ENCODE peak calls at places on chromosome 12, in nine cellular contexts. One of them, this sample, is unnamed.

GRCh38 chr12:19440019-19440858 is 947 bp downstream of the AEBP2 start:
- DNase-seq in transverse colon: peak; percentile 57
- DNase-seq in upper lobe of right lung: peak; percentile 78
- DNase-seq in H9: peak; percentile 61
- DNase-seq in psoas muscle: peak; percentile 75
- DNase-seq in GM23338: peak; percentile 82
- DNase-seq in heart right ventricle: peak; percentile 49
- DNase-seq in pancreas: peak; percentile 50
- DNase-seq in Panc1: no peak
- DNase-seq in this sample: peak; percentile 47

GRCh38 chr12:49233842-49234526 is 30.9 kb upstream of the TUBA1C start:
- DNase-seq in psoas muscle: peak; percentile 68
- DNase-seq in upper lobe of right lung: peak; percentile 88
- DNase-seq in GM23338: peak; percentile 31
- DNase-seq in pancreas: peak; percentile 56
- DNase-seq in heart right ventricle: peak; percentile 38
- DNase-seq in transverse colon: peak; percentile 37
- DNase-seq in Panc1: no peak
- DNase-seq in H9: peak; percentile 67
- DNase-seq in this sample: no peak

GRCh38 chr12:18752947-18753346 is 15.0 kb downstream of the CAPZA3 start:
- DNase-seq in pancreas: no peak
- DNase-seq in Panc1: no peak
- DNase-seq in upper lobe of right lung: no peak
- DNase-seq in psoas muscle: no peak
- DNase-seq in heart right ventricle: no peak
- DNase-seq in transverse colon: no peak
- DNase-seq in H9: peak; percentile 56
- DNase-seq in GM23338: peak; percentile 53
- DNase-seq in this sample: no peak

GRCh38 chr12:11967356-11968040 is 103.2 kb upstream of the BCL2L14 start:
- DNase-seq in upper lobe of right lung: no peak
- DNase-seq in pancreas: no peak
- DNase-seq in psoas muscle: no peak
- DNase-seq in transverse colon: no peak
- DNase-seq in heart right ventricle: no peak
- DNase-seq in GM23338: no peak
- DNase-seq in H9: no peak
- DNase-seq in Panc1: no peak
- DNase-seq in this sample: no peak

GRCh38 chr12:89863968-89864367 is 155.3 kb upstream of the ATP2B1 start:
- DNase-seq in upper lobe of right lung: no peak
- DNase-seq in psoas muscle: no peak
- DNase-seq in Panc1: no peak
- DNase-seq in H9: no peak
- DNase-seq in pancreas: no peak
- DNase-seq in GM23338: peak; percentile 61
- DNase-seq in transverse colon: no peak
- DNase-seq in heart right ventricle: no peak
- DNase-seq in this sample: no peak

GRCh38 chr12:55624056-55624455 is 12.6 kb upstream of the OR10P1 start:
- DNase-seq in psoas muscle: no peak
- DNase-seq in pancreas: no peak
- DNase-seq in Panc1: no peak
- DNase-seq in upper lobe of right lung: no peak
- DNase-seq in heart right ventricle: no peak
- DNase-seq in H9: no peak
- DNase-seq in GM23338: no peak
- DNase-seq in transverse colon: no peak
- DNase-seq in this sample: no peak

GRCh38 chr12:27434673-27435565 is 11.6 kb upstream of the SMCO2 start:
- DNase-seq in heart right ventricle: no peak
- DNase-seq in H9: no peak
- DNase-seq in transverse colon: no peak
- DNase-seq in upper lobe of right lung: no peak
- DNase-seq in GM23338: peak; percentile 12
- DNase-seq in Panc1: no peak
- DNase-seq in pancreas: no peak
- DNase-seq in psoas muscle: no peak
- DNase-seq in this sample: no peak

GRCh38 chr12:68435816-68436215 is 103.7 kb upstream of the MDM1 start:
- DNase-seq in psoas muscle: no peak
- DNase-seq in H9: no peak
- DNase-seq in upper lobe of right lung: no peak
- DNase-seq in transverse colon: no peak
- DNase-seq in pancreas: no peak
- DNase-seq in GM23338: no peak
- DNase-seq in Panc1: no peak
- DNase-seq in heart right ventricle: no peak
- DNase-seq in this sample: no peak

GRCh38 chr12:111067498-111067897 is 147.1 kb upstream of the MYL2 start:
- DNase-seq in upper lobe of right lung: peak; percentile 8
- DNase-seq in GM23338: no peak
- DNase-seq in H9: no peak
- DNase-seq in pancreas: no peak
- DNase-seq in Panc1: no peak
- DNase-seq in heart right ventricle: no peak
- DNase-seq in transverse colon: no peak
- DNase-seq in psoas muscle: no peak
- DNase-seq in this sample: no peak

GRCh38 chr12:113333111-113333750 is 1.7 kb downstream of the SLC8B1 start:
- DNase-seq in transverse colon: no peak
- DNase-seq in psoas muscle: no peak
- DNase-seq in GM23338: no peak
- DNase-seq in Panc1: no peak
- DNase-seq in pancreas: no peak
- DNase-seq in heart right ventricle: no peak
- DNase-seq in upper lobe of right lung: no peak
- DNase-seq in H9: no peak
- DNase-seq in this sample: no peak

GRCh38 chr12:27870939-27871338 is 90.9 kb upstream of the MANSC4 start:
- DNase-seq in psoas muscle: no peak
- DNase-seq in H9: no peak
- DNase-seq in pancreas: no peak
- DNase-seq in GM23338: no peak
- DNase-seq in heart right ventricle: no peak
- DNase-seq in transverse colon: no peak
- DNase-seq in Panc1: no peak
- DNase-seq in upper lobe of right lung: no peak
- DNase-seq in this sample: no peak

GRCh38 chr12:48946206-48946605 is 11.1 kb downstream of the ARF3 start:
- DNase-seq in pancreas: no peak
- DNase-seq in psoas muscle: no peak
- DNase-seq in H9: no peak
- DNase-seq in transverse colon: no peak
- DNase-seq in heart right ventricle: no peak
- DNase-seq in upper lobe of right lung: no peak
- DNase-seq in GM23338: no peak
- DNase-seq in Panc1: no peak
- DNase-seq in this sample: no peak

GRCh38 chr12:52389313-52390207 is 4.1 kb upstream of the KRT84 start:
- DNase-seq in pancreas: no peak
- DNase-seq in heart right ventricle: no peak
- DNase-seq in psoas muscle: no peak
- DNase-seq in Panc1: no peak
- DNase-seq in upper lobe of right lung: peak; percentile 53
- DNase-seq in GM23338: peak; percentile 23
- DNase-seq in H9: peak; percentile 62
- DNase-seq in transverse colon: no peak
- DNase-seq in this sample: no peak

GRCh38 chr12:76558684-76559276 is 791 bp downstream of the OSBPL8 start:
- DNase-seq in H9: peak; percentile 57
- DNase-seq in Panc1: no peak
- DNase-seq in heart right ventricle: peak; percentile 58
- DNase-seq in GM23338: peak; percentile 60
- DNase-seq in pancreas: peak; percentile 53
- DNase-seq in upper lobe of right lung: peak; percentile 82
- DNase-seq in psoas muscle: peak; percentile 76
- DNase-seq in transverse colon: peak; percentile 74
- DNase-seq in this sample: peak; percentile 34

GRCh38 chr12:46549527-46550265 is 177.1 kb upstream of the SLC38A2 start:
- DNase-seq in GM23338: no peak
- DNase-seq in Panc1: no peak
- DNase-seq in transverse colon: no peak
- DNase-seq in upper lobe of right lung: no peak
- DNase-seq in pancreas: no peak
- DNase-seq in H9: no peak
- DNase-seq in heart right ventricle: no peak
- DNase-seq in psoas muscle: no peak
- DNase-seq in this sample: no peak

GRCh38 chr12:46786774-46787173 is 39.0 kb downstream of the SLC38A4 start:
- DNase-seq in GM23338: no peak
- DNase-seq in Panc1: no peak
- DNase-seq in pancreas: no peak
- DNase-seq in heart right ventricle: no peak
- DNase-seq in H9: no peak
- DNase-seq in psoas muscle: no peak
- DNase-seq in transverse colon: no peak
- DNase-seq in upper lobe of right lung: no peak
- DNase-seq in this sample: no peak

GRCh38 chr12:49043241-49043640 is 17.4 kb downstream of the KMT2D start:
- DNase-seq in heart right ventricle: no peak
- DNase-seq in transverse colon: no peak
- DNase-seq in pancreas: no peak
- DNase-seq in upper lobe of right lung: no peak
- DNase-seq in Panc1: no peak
- DNase-seq in GM23338: no peak
- DNase-seq in H9: no peak
- DNase-seq in psoas muscle: no peak
- DNase-seq in this sample: no peak

GRCh38 chr12:42213954-42214426 is 24.1 kb downstream of the YAF2 start:
- DNase-seq in H9: no peak
- DNase-seq in Panc1: no peak
- DNase-seq in pancreas: peak; percentile 55
- DNase-seq in heart right ventricle: peak; percentile 35
- DNase-seq in upper lobe of right lung: peak; percentile 72
- DNase-seq in psoas muscle: no peak
- DNase-seq in transverse colon: peak; percentile 12
- DNase-seq in GM23338: no peak
- DNase-seq in this sample: no peak

GRCh38 chr12:89140580-89141236 is 211.6 kb downstream of the DUSP6 start:
- DNase-seq in Panc1: no peak
- DNase-seq in heart right ventricle: peak; percentile 56
- DNase-seq in transverse colon: no peak
- DNase-seq in GM23338: no peak
- DNase-seq in H9: no peak
- DNase-seq in pancreas: no peak
- DNase-seq in psoas muscle: peak; percentile 86
- DNase-seq in upper lobe of right lung: no peak
- DNase-seq in this sample: no peak

GRCh38 chr12:59600174-59600573 is 4.3 kb downstream of the SLC16A7 start:
- DNase-seq in transverse colon: no peak
- DNase-seq in pancreas: no peak
- DNase-seq in heart right ventricle: no peak
- DNase-seq in GM23338: no peak
- DNase-seq in H9: no peak
- DNase-seq in psoas muscle: no peak
- DNase-seq in upper lobe of right lung: no peak
- DNase-seq in Panc1: no peak
- DNase-seq in this sample: no peak

GRCh38 chr12:112891093-112892024 is 15.4 kb upstream of the OAS1 start:
- DNase-seq in pancreas: no peak
- DNase-seq in transverse colon: no peak
- DNase-seq in H9: no peak
- DNase-seq in upper lobe of right lung: no peak
- DNase-seq in psoas muscle: no peak
- DNase-seq in Panc1: no peak
- DNase-seq in heart right ventricle: no peak
- DNase-seq in GM23338: no peak
- DNase-seq in this sample: no peak

GRCh38 chr12:89649820-89650219 is 58.8 kb downstream of the ATP2B1 start:
- DNase-seq in upper lobe of right lung: no peak
- DNase-seq in Panc1: no peak
- DNase-seq in transverse colon: no peak
- DNase-seq in H9: no peak
- DNase-seq in heart right ventricle: no peak
- DNase-seq in pancreas: no peak
- DNase-seq in GM23338: no peak
- DNase-seq in psoas muscle: no peak
- DNase-seq in this sample: no peak

GRCh38 chr12:25940886-25941285 is 17.6 kb upstream of the RASSF8 start:
- DNase-seq in pancreas: no peak
- DNase-seq in H9: no peak
- DNase-seq in transverse colon: no peak
- DNase-seq in Panc1: no peak
- DNase-seq in heart right ventricle: no peak
- DNase-seq in GM23338: no peak
- DNase-seq in psoas muscle: no peak
- DNase-seq in upper lobe of right lung: no peak
- DNase-seq in this sample: no peak
- TF ChIP-seq CTCF in pancreas: no peak
- TF ChIP-seq CTCF in H9: no peak
- TF ChIP-seq CTCF in transverse colon: no peak
- TF ChIP-seq CTCF in Panc1: no peak
- TF ChIP-seq CTCF in heart right ventricle: no peak
- TF ChIP-seq CTCF in GM23338: no peak
- TF ChIP-seq CTCF in psoas muscle: no peak
- TF ChIP-seq CTCF in upper lobe of right lung: no peak
- TF ChIP-seq CTCF in this sample: no peak

DNA sequence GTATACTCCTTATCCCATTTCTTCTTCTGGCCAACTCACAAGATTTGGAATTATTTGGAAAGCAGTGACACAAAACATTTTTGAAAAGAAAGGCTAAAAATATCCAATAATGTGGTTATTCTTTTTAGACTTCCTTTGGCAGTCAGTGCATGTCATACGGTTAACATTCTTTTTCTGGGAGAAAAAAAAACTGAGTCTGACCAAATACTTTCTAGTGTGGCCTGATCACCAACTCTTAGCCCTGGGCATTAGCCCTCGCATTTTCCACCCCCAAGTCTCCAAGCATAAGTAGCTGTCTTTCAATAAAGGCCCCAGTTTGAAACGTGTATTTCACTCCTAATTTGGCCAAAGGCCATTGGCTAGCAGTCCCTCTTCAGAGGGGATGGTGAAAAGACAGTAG is 5.9 kb downstream of the RASSF3 start:
- DNase-seq in upper lobe of right lung: no peak
- DNase-seq in H9: no peak
- DNase-seq in pancreas: no peak
- DNase-seq in transverse colon: no peak
- DNase-seq in GM23338: no peak
- DNase-seq in psoas muscle: no peak
- DNase-seq in Panc1: no peak
- DNase-seq in heart right ventricle: no peak
- DNase-seq in this sample: no peak
- H3K27ac ChIP-seq in upper lobe of right lung: peak overlapping the region; percentile 27
- H3K27ac ChIP-seq in H9: no peak overlapping the region
- H3K27ac ChIP-seq in pancreas: no peak overlapping the region
- H3K27ac ChIP-seq in transverse colon: peak overlapping the region; percentile 59
- H3K27ac ChIP-seq in GM23338: no peak overlapping the region
- H3K27ac ChIP-seq in psoas muscle: no peak overlapping the region
- H3K27ac ChIP-seq in Panc1: peak overlapping the region; percentile 64
- H3K27ac ChIP-seq in heart right ventricle: peak overlapping the region; percentile 69
- H3K27ac ChIP-seq in this sample: no peak overlapping the region

GRCh38 chr12:65923228-65923627 is 98.9 kb downstream of the HMGA2 start:
- DNase-seq in transverse colon: no peak
- DNase-seq in upper lobe of right lung: no peak
- DNase-seq in pancreas: no peak
- DNase-seq in GM23338: no peak
- DNase-seq in Panc1: no peak
- DNase-seq in psoas muscle: no peak
- DNase-seq in heart right ventricle: no peak
- DNase-seq in H9: no peak
- DNase-seq in this sample: no peak
- TF ChIP-seq CTCF in transverse colon: no peak
- TF ChIP-seq CTCF in upper lobe of right lung: no peak
- TF ChIP-seq CTCF in pancreas: no peak
- TF ChIP-seq CTCF in GM23338: peak; percentile 28
- TF ChIP-seq CTCF in Panc1: peak; percentile 22
- TF ChIP-seq CTCF in psoas muscle: no peak
- TF ChIP-seq CTCF in heart right ventricle: no peak
- TF ChIP-seq CTCF in H9: peak; percentile 42
- TF ChIP-seq CTCF in this sample: no peak

GRCh38 chr12:123045678-123046077 is 65.2 kb downstream of the ARL6IP4 start:
- DNase-seq in psoas muscle: no peak
- DNase-seq in upper lobe of right lung: no peak
- DNase-seq in transverse colon: no peak
- DNase-seq in H9: no peak
- DNase-seq in Panc1: no peak
- DNase-seq in GM23338: no peak
- DNase-seq in pancreas: no peak
- DNase-seq in heart right ventricle: no peak
- DNase-seq in this sample: no peak
- H3K27ac ChIP-seq in psoas muscle: no peak overlapping the region
- H3K27ac ChIP-seq in upper lobe of right lung: no peak overlapping the region
- H3K27ac ChIP-seq in transverse colon: peak overlapping the region; percentile 2
- H3K27ac ChIP-seq in H9: no peak overlapping the region
- H3K27ac ChIP-seq in Panc1: no peak overlapping the region
- H3K27ac ChIP-seq in GM23338: no peak overlapping the region
- H3K27ac ChIP-seq in pancreas: no peak overlapping the region
- H3K27ac ChIP-seq in heart right ventricle: no peak overlapping the region
- H3K27ac ChIP-seq in this sample: no peak overlapping the region

This sample was measured in WERI-Rb-1.